ENCODE peak calls at places on chromosomes 11 and 22, in ten cellular contexts. One of them, this sample, is unnamed.

GRCh38 chr11:119236490-119236889 is 30.4 kb downstream of the CBL start:
- DNase-seq in spleen: no peak
- DNase-seq in fibroblast of villous mesenchyme: peak
- DNase-seq in AG04450: peak
- DNase-seq in cardiac fibroblast: peak
- DNase-seq in psoas muscle: no peak
- DNase-seq in A549: no peak
- DNase-seq in MM.1S: no peak
- DNase-seq in lower leg skin: no peak
- DNase-seq in WTC11: no peak
- DNase-seq in this sample: no peak

GRCh38 chr11:45182902-45183301 is 36.5 kb downstream of the PRDM11 start:
- DNase-seq in WTC11: peak
- DNase-seq in MM.1S: no peak
- DNase-seq in fibroblast of villous mesenchyme: peak
- DNase-seq in A549: peak
- DNase-seq in spleen: no peak
- DNase-seq in lower leg skin: peak
- DNase-seq in psoas muscle: no peak
- DNase-seq in cardiac fibroblast: peak
- DNase-seq in AG04450: no peak
- DNase-seq in this sample: no peak

GRCh38 chr11:109112748-109113378 is 309.1 kb upstream of the C11orf87 start:
- DNase-seq in lower leg skin: no peak
- DNase-seq in fibroblast of villous mesenchyme: no peak
- DNase-seq in A549: no peak
- DNase-seq in AG04450: no peak
- DNase-seq in MM.1S: no peak
- DNase-seq in WTC11: no peak
- DNase-seq in psoas muscle: no peak
- DNase-seq in spleen: no peak
- DNase-seq in cardiac fibroblast: no peak
- DNase-seq in this sample: no peak

GRCh38 chr11:78763664-78764063 is 189.0 kb upstream of the NARS2 start:
- DNase-seq in WTC11: no peak
- DNase-seq in lower leg skin: no peak
- DNase-seq in MM.1S: no peak
- DNase-seq in psoas muscle: no peak
- DNase-seq in fibroblast of villous mesenchyme: no peak
- DNase-seq in AG04450: no peak
- DNase-seq in A549: no peak
- DNase-seq in cardiac fibroblast: no peak
- DNase-seq in spleen: no peak
- DNase-seq in this sample: no peak

GRCh38 chr11:282171-282570 is 4.0 kb downstream of the NLRP6 start:
- DNase-seq in A549: no peak
- DNase-seq in fibroblast of villous mesenchyme: no peak
- DNase-seq in MM.1S: no peak
- DNase-seq in lower leg skin: peak
- DNase-seq in WTC11: no peak
- DNase-seq in psoas muscle: no peak
- DNase-seq in spleen: peak
- DNase-seq in AG04450: no peak
- DNase-seq in cardiac fibroblast: no peak
- DNase-seq in this sample: no peak

GRCh38 chr22:44753189-44754042 is 1.0 kb downstream of the ARHGAP8 start:
- DNase-seq in spleen: peak
- DNase-seq in WTC11: no peak
- DNase-seq in fibroblast of villous mesenchyme: peak
- DNase-seq in lower leg skin: no peak
- DNase-seq in A549: no peak
- DNase-seq in cardiac fibroblast: peak
- DNase-seq in AG04450: no peak
- DNase-seq in psoas muscle: no peak
- DNase-seq in MM.1S: no peak
- DNase-seq in this sample: no peak

GRCh38 chr11:70883973-70884688 is 368.2 kb downstream of the SHANK2 start:
- DNase-seq in A549: no peak
- DNase-seq in spleen: no peak
- DNase-seq in AG04450: no peak
- DNase-seq in psoas muscle: no peak
- DNase-seq in cardiac fibroblast: peak
- DNase-seq in MM.1S: no peak
- DNase-seq in WTC11: no peak
- DNase-seq in fibroblast of villous mesenchyme: peak
- DNase-seq in lower leg skin: no peak
- DNase-seq in this sample: no peak

GRCh38 chr22:19994851-19995610 is 21.6 kb downstream of the ARVCF start:
- DNase-seq in A549: no peak
- DNase-seq in fibroblast of villous mesenchyme: no peak
- DNase-seq in cardiac fibroblast: no peak
- DNase-seq in MM.1S: no peak
- DNase-seq in lower leg skin: no peak
- DNase-seq in spleen: no peak
- DNase-seq in WTC11: no peak
- DNase-seq in AG04450: no peak
- DNase-seq in psoas muscle: no peak
- DNase-seq in this sample: no peak

GRCh38 chr22:47627561-47628253 is 865.3 kb downstream of the TBC1D22A start:
- DNase-seq in spleen: no peak
- DNase-seq in WTC11: no peak
- DNase-seq in fibroblast of villous mesenchyme: no peak
- DNase-seq in lower leg skin: peak
- DNase-seq in MM.1S: no peak
- DNase-seq in cardiac fibroblast: no peak
- DNase-seq in AG04450: no peak
- DNase-seq in A549: no peak
- DNase-seq in psoas muscle: no peak
- DNase-seq in this sample: no peak

GRCh38 chr11:96050435-96051182 is 126.7 kb upstream of the MTMR2 start:
- DNase-seq in psoas muscle: no peak
- DNase-seq in lower leg skin: no peak
- DNase-seq in MM.1S: no peak
- DNase-seq in AG04450: no peak
- DNase-seq in cardiac fibroblast: peak
- DNase-seq in fibroblast of villous mesenchyme: peak
- DNase-seq in spleen: no peak
- DNase-seq in A549: no peak
- DNase-seq in WTC11: no peak
- DNase-seq in this sample: no peak

GRCh38 chr11:26550022-26550421 is 22.0 kb downstream of the MUC15 start:
- DNase-seq in WTC11: no peak
- DNase-seq in fibroblast of villous mesenchyme: no peak
- DNase-seq in lower leg skin: no peak
- DNase-seq in psoas muscle: no peak
- DNase-seq in A549: no peak
- DNase-seq in MM.1S: no peak
- DNase-seq in cardiac fibroblast: no peak
- DNase-seq in spleen: no peak
- DNase-seq in AG04450: no peak
- DNase-seq in this sample: no peak

GRCh38 chr11:72146625-72147024 is 11.1 kb downstream of the FOLR3 start:
- DNase-seq in spleen: no peak
- DNase-seq in lower leg skin: no peak
- DNase-seq in MM.1S: no peak
- DNase-seq in AG04450: no peak
- DNase-seq in A549: no peak
- DNase-seq in cardiac fibroblast: no peak
- DNase-seq in WTC11: no peak
- DNase-seq in psoas muscle: no peak
- DNase-seq in fibroblast of villous mesenchyme: no peak
- DNase-seq in this sample: no peak

DNA sequence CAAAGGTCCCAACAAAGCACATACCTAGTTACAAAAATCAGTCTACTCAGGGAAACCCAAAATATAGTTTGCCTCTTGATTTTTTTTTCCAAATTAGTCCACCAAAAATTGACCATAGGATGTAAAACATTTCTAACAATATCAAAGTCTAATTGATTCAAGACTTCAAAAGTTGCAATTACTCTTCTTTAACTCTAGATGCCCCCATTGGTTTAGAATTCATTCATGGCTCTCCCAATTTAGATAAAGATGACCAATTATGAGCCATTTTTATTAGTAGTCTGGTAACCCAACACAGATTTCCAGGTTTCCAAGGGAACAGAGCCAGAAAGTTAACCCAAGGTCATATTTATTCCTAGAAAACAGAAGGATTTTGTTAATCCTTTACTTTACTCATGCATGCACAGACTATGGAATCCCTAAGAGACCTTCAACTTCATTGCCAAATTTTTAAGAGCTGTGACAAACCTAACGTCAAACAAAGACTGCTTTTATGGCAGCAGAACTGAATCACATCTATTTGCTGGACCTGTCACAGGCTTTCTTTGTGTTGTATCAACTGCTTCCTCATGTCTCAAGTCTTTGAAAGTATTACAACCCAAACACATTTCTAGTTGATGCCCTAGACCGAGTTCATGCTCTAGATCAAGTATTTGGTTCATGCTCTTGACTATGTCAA is 55.3 kb downstream of the C22orf42 start:
- DNase-seq in AG04450: no peak
- DNase-seq in fibroblast of villous mesenchyme: peak
- DNase-seq in spleen: no peak
- DNase-seq in lower leg skin: no peak
- DNase-seq in cardiac fibroblast: peak
- DNase-seq in psoas muscle: no peak
- DNase-seq in MM.1S: no peak
- DNase-seq in WTC11: no peak
- DNase-seq in A549: no peak
- DNase-seq in this sample: no peak
- TF ChIP-seq CTCF in AG04450: no peak
- TF ChIP-seq CTCF in fibroblast of villous mesenchyme: peak
- TF ChIP-seq CTCF in spleen: peak
- TF ChIP-seq CTCF in lower leg skin: no peak
- TF ChIP-seq CTCF in cardiac fibroblast: peak
- TF ChIP-seq CTCF in psoas muscle: peak
- TF ChIP-seq CTCF in MM.1S: peak
- TF ChIP-seq CTCF in WTC11: no peak
- TF ChIP-seq CTCF in A549: peak
- TF ChIP-seq CTCF in this sample: peak

GRCh38 chr11:131037873-131038272 is 121.6 kb upstream of the SNX19 start:
- DNase-seq in fibroblast of villous mesenchyme: no peak
- DNase-seq in WTC11: no peak
- DNase-seq in lower leg skin: no peak
- DNase-seq in spleen: no peak
- DNase-seq in cardiac fibroblast: no peak
- DNase-seq in AG04450: no peak
- DNase-seq in A549: no peak
- DNase-seq in MM.1S: no peak
- DNase-seq in psoas muscle: no peak
- DNase-seq in this sample: no peak
- TF ChIP-seq CTCF in fibroblast of villous mesenchyme: peak
- TF ChIP-seq CTCF in WTC11: no peak
- TF ChIP-seq CTCF in lower leg skin: no peak
- TF ChIP-seq CTCF in spleen: no peak
- TF ChIP-seq CTCF in cardiac fibroblast: no peak
- TF ChIP-seq CTCF in AG04450: peak
- TF ChIP-seq CTCF in A549: no peak
- TF ChIP-seq CTCF in MM.1S: no peak
- TF ChIP-seq CTCF in psoas muscle: no peak
- TF ChIP-seq CTCF in this sample: no peak

DNA sequence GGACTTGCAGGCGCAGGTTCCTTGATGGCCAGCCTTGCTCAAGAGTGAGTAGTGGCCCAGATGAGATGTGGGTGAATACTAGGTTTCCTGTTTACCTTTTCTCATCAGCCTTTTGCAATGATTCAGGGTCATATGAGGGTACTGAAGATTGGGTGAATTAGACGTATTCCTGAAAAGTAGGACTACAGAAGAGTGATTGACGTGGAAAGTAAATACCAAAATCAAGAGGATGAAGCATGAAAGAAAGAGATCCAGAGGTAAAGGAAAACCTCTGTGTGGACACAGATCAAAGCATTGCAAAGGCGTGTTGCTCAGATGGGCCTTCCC is 59.9 kb downstream of the CYB5R2 start:
- DNase-seq in fibroblast of villous mesenchyme: no peak
- DNase-seq in spleen: no peak
- DNase-seq in psoas muscle: no peak
- DNase-seq in WTC11: no peak
- DNase-seq in A549: no peak
- DNase-seq in cardiac fibroblast: no peak
- DNase-seq in MM.1S: no peak
- DNase-seq in AG04450: no peak
- DNase-seq in lower leg skin: no peak
- DNase-seq in this sample: no peak
- TF ChIP-seq CTCF in fibroblast of villous mesenchyme: no peak
- TF ChIP-seq CTCF in spleen: no peak
- TF ChIP-seq CTCF in psoas muscle: no peak
- TF ChIP-seq CTCF in WTC11: no peak
- TF ChIP-seq CTCF in A549: no peak
- TF ChIP-seq CTCF in cardiac fibroblast: no peak
- TF ChIP-seq CTCF in MM.1S: no peak
- TF ChIP-seq CTCF in AG04450: no peak
- TF ChIP-seq CTCF in lower leg skin: no peak
- TF ChIP-seq CTCF in this sample: no peak

GRCh38 chr11:57645716-57646085 is 4.0 kb downstream of the YPEL4 start:
- DNase-seq in WTC11: peak
- DNase-seq in psoas muscle: no peak
- DNase-seq in spleen: no peak
- DNase-seq in A549: no peak
- DNase-seq in cardiac fibroblast: no peak
- DNase-seq in lower leg skin: no peak
- DNase-seq in AG04450: no peak
- DNase-seq in MM.1S: no peak
- DNase-seq in fibroblast of villous mesenchyme: no peak
- DNase-seq in this sample: no peak

GRCh38 chr11:57646221-57646620 is 3.5 kb downstream of the YPEL4 start:
- DNase-seq in lower leg skin: no peak
- DNase-seq in cardiac fibroblast: no peak
- DNase-seq in MM.1S: no peak
- DNase-seq in psoas muscle: no peak
- DNase-seq in fibroblast of villous mesenchyme: no peak
- DNase-seq in WTC11: no peak
- DNase-seq in A549: no peak
- DNase-seq in AG04450: no peak
- DNase-seq in spleen: no peak
- DNase-seq in this sample: no peak

GRCh38 chr11:57641426-57641825 is 8.3 kb downstream of the YPEL4 start:
- DNase-seq in spleen: no peak
- DNase-seq in fibroblast of villous mesenchyme: peak
- DNase-seq in psoas muscle: no peak
- DNase-seq in WTC11: no peak
- DNase-seq in AG04450: peak
- DNase-seq in cardiac fibroblast: peak
- DNase-seq in MM.1S: peak
- DNase-seq in lower leg skin: no peak
- DNase-seq in A549: peak
- DNase-seq in this sample: no peak

GRCh38 chr11:57644748-57645715 is 4.7 kb downstream of the YPEL4 start:
- DNase-seq in psoas muscle: peak
- DNase-seq in lower leg skin: peak
- DNase-seq in A549: peak
- DNase-seq in MM.1S: peak
- DNase-seq in cardiac fibroblast: peak
- DNase-seq in fibroblast of villous mesenchyme: peak
- DNase-seq in spleen: peak
- DNase-seq in WTC11: peak
- DNase-seq in AG04450: no peak
- DNase-seq in this sample: peak

DNA sequence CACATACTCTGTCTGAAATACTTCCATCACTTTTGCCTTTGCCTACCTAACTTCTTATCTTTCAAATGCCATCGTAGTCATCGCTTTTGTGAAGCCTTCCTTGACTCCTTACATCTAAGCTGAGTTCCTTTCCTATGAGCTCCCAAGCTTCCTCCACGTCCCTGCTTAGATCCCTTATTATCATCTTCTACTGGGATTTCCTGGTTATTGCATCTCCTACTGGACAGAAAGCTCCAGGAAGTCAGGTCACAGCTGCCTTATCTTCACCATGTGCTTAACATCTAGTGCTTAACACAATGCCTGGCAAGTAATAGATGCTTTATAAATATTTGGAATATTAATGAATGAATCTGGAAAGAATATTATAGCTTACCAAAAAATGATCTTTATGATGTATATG is 5.9 kb downstream of the YPEL4 start:
- DNase-seq in psoas muscle: no peak
- DNase-seq in WTC11: no peak
- DNase-seq in A549: no peak
- DNase-seq in MM.1S: no peak
- DNase-seq in cardiac fibroblast: peak
- DNase-seq in AG04450: no peak
- DNase-seq in fibroblast of villous mesenchyme: peak
- DNase-seq in spleen: no peak
- DNase-seq in lower leg skin: no peak
- DNase-seq in this sample: no peak
- TF ChIP-seq CTCF in psoas muscle: no peak
- TF ChIP-seq CTCF in WTC11: no peak
- TF ChIP-seq CTCF in A549: no peak
- TF ChIP-seq CTCF in MM.1S: no peak
- TF ChIP-seq CTCF in cardiac fibroblast: no peak
- TF ChIP-seq CTCF in AG04450: peak
- TF ChIP-seq CTCF in fibroblast of villous mesenchyme: peak
- TF ChIP-seq CTCF in spleen: no peak
- TF ChIP-seq CTCF in lower leg skin: no peak
- TF ChIP-seq CTCF in this sample: no peak